ENCODE peak calls at places on chromosomes 5 and 9, in four cellular contexts. N is K562, A is GM12878, C is A549. W is an unnamed sample.

GRCh38 chr9:34501889-34502425 is 20.8 kb downstream of the ENHO start:
- DNase-seq in A (no peak), N (no peak), C (no peak), W (peak)

GRCh38 chr5:123036391-123037103 is at the start of gene PPIC:
- DNase-seq in N (peak), C (peak), A (no peak), W (peak)

GRCh38 chr5:8845316-8845715 is 700.6 kb downstream of the SEMA5A start:
- DNase-seq in A (no peak), C (no peak), N (no peak), W (no peak)

GRCh38 chr5:137205237-137205636 is 293.9 kb downstream of the SPOCK1 start:
- DNase-seq in A (no peak), N (no peak), C (no peak), W (no peak)

GRCh38 chr5:169183581-169183980 is 117.4 kb downstream of the SLIT3 start:
- DNase-seq in N (no peak), C (no peak), A (no peak), W (no peak)

GRCh38 chr9:112074250-112075008 is 100.7 kb downstream of the SUSD1 start:
- DNase-seq in A (peak), C (peak), N (no peak), W (peak)

GRCh38 chr9:136145580-136145979 is 26.9 kb upstream of the TMEM250 start:
- DNase-seq in A (no peak), C (no peak), N (no peak), W (no peak)

GRCh38 chr5:56506586-56506985 is 273.5 kb upstream of the ANKRD55 start:
- DNase-seq in A (no peak), C (peak), N (no peak), W (no peak)

GRCh38 chr5:81835813-81836458 is 85.0 kb upstream of the SSBP2 start:
- DNase-seq in N (no peak), C (no peak), A (no peak), W (no peak)

GRCh38 chr9:110123364-110124095 is 84.4 kb downstream of the C9orf152 start:
- DNase-seq in A (no peak), N (no peak), C (peak), W (no peak)

GRCh38 chr9:11933926-11934325 is 759.3 kb upstream of the TYRP1 start:
- DNase-seq in C (no peak), A (no peak), N (no peak), W (no peak)

GRCh38 chr5:16916262-16916878 is 19.7 kb downstream of the MYO10 start:
- DNase-seq in C (peak), A (no peak), N (no peak), W (no peak)

GRCh38 chr5:176837707-176838115 is 27.4 kb downstream of the UNC5A start:
- DNase-seq in C (peak), N (peak), A (no peak), W (peak)

GRCh38 chr5:135246923-135247795 is 151.9 kb downstream of the MACROH2A1 start:
- DNase-seq in A (no peak), N (peak), C (peak), W (no peak)

GRCh38 chr9:1354066-1354465 is 303.9 kb downstream of the DMRT2 start:
- DNase-seq in C (no peak), A (no peak), N (no peak), W (no peak)

GRCh38 chr9:120310035-120310434 is 269.9 kb downstream of the CDK5RAP2 start:
- DNase-seq in N (no peak), A (no peak), C (no peak), W (no peak)

GRCh38 chr5:122715095-122715494 is 59.8 kb upstream of the SNX2 start:
- DNase-seq in C (peak), A (no peak), N (no peak), W (no peak)

GRCh38 chr5:149452007-149452664 is 73.0 kb upstream of the IL17B start:
- DNase-seq in C (no peak), N (peak), A (no peak), W (peak)

GRCh38 chr5:132816083-132816482 is 3.0 kb downstream of the SOWAHA start:
- DNase-seq in A (no peak), C (no peak), N (no peak), W (no peak)

GRCh38 chr5:180128671-180129261 is 57.2 kb upstream of the RNF130 start:
- DNase-seq in C (no peak), A (no peak), N (no peak), W (no peak)

GRCh38 chr5:64184832-64185231 is 19.2 kb downstream of the RNF180 start:
- DNase-seq in C (no peak), A (no peak), N (no peak), W (no peak)

GRCh38 chr9:123775885-123776284 is 154.0 kb downstream of the DENND1A start:
- DNase-seq in N (no peak), A (no peak), C (no peak), W (no peak)

GRCh38 chr9:3848445-3849114 is 322.8 kb upstream of the RFX3 start:
- DNase-seq in N (no peak), C (peak), A (no peak), W (peak)
- TF ChIP-seq USF2 in N (no peak), C (no peak), A (no peak), W (no peak)

GRCh38 chr9:27545471-27545870 is 15.9 kb upstream of the MOB3B start:
- DNase-seq in N (no peak), C (no peak), A (no peak), W (no peak)

GRCh38 chr9:27549196-27549737 is 19.7 kb upstream of the MOB3B start:
- DNase-seq in N (no peak), C (no peak), A (no peak), W (no peak)

GRCh38 chr9:27542519-27542918 is 12.9 kb upstream of the MOB3B start:
- DNase-seq in A (no peak), C (no peak), N (no peak), W (no peak)

DNA sequence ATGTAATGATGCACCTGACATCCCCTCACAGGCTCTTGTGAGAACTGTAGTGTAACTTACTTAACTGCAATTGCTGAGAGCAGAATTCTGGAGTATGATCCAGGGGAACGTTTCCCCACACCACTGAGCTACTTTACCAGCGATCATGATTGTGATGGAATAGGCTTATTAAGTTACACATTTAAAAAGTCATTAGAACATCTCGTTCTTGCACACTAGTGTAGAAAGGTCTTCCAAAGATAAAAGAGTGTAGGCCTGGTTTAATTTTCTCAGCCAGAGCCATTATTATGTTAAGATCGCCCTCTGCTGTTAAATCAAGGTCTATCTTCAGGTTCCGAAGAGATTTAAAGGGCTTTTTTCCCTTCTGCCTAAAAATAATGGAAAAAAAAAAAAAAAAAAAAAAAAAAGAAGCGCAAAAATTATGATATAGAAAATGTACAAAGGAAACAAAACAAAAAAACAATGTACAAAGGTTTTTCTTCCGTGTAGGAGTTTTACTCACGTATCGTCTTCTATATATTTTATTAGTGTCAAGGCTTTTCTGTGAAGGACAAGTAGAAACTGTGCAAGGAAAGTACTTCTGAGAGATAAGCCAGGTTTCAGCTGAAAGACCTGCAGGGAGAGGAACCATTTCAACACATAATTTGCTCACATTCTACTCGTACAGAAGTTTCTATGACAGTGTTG is 18.6 kb upstream of the MOB3B start:
- DNase-seq in A (no peak), N (no peak), C (peak), W (no peak)
- TF ChIP-seq POLR2AphosphoS2 in A (no peak), N (no peak), C (no peak), W (no peak)

GRCh38 chr9:97876061-97876460 is 23.0 kb downstream of the FOXE1 start:
- DNase-seq in A (no peak), C (no peak), N (no peak), W (no peak)

GRCh38 chr9:97874617-97875016 is 21.6 kb downstream of the FOXE1 start:
- DNase-seq in N (no peak), A (no peak), C (no peak), W (no peak)

GRCh38 chr9:97873410-97873809 is 20.4 kb downstream of the FOXE1 start:
- DNase-seq in C (no peak), N (no peak), A (no peak), W (no peak)

GRCh38 chr9:97875111-97875510 is 22.1 kb downstream of the FOXE1 start:
- DNase-seq in N (no peak), A (no peak), C (no peak), W (no peak)

DNA sequence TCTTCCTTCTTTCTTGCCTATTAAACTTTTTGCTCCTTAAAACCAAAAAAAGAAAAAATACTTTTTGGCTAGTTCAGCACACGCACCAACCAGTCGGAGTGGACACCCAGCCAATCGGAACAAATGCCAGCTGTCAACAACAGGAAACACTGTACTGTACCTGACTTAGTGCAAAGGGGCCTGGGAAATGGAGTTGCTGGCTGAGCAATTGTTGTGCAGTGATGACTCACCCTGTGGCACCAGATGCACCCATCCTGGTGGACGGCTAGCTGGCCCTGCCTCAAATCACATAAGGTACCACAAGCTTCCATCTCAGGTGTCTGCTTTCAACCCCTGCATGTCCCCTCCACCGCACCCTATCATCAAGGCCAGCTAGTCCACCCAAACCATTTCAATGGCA is 20.9 kb downstream of the FOXE1 start:
- DNase-seq in A (no peak), C (peak), N (no peak), W (no peak)
- TF ChIP-seq USF2 in A (no peak), C (no peak), N (no peak), W (no peak)

GRCh38 chr9:88072831-88073365 is 65.4 kb downstream of the SPATA31C2 start:
- DNase-seq in C (no peak), A (no peak), N (no peak), W (no peak)

GRCh38 chr9:88077071-88077617 is 61.1 kb downstream of the SPATA31C2 start:
- DNase-seq in A (no peak), N (no peak), C (no peak), W (no peak)

GRCh38 chr9:88074931-88075330 is 63.3 kb downstream of the SPATA31C2 start:
- DNase-seq in N (no peak), C (no peak), A (no peak), W (no peak)

GRCh38 chr9:88075966-88076285 is 62.3 kb downstream of the SPATA31C2 start:
- DNase-seq in N (no peak), A (no peak), C (no peak), W (no peak)

GRCh38 chr9:88076286-88077070 is 61.8 kb downstream of the SPATA31C2 start:
- DNase-seq in N (peak), C (peak), A (no peak), W (peak)
- TF ChIP-seq POLR2AphosphoS2 in N (no peak), C (no peak), A (no peak), W (no peak)

GRCh38 chr5:175741556-175741955 is 83.7 kb downstream of the HRH2 start:
- DNase-seq in N (no peak), A (no peak), C (no peak), W (no peak)
- TF ChIP-seq USF2 in N (no peak), A (no peak), C (no peak), W (no peak)

GRCh38 chr5:34411470-34412346 is 244.4 kb upstream of the RAI14 start:
- DNase-seq in C (no peak), A (no peak), N (no peak), W (no peak)
- TF ChIP-seq POLR2AphosphoS2 in C (no peak), A (no peak), N (no peak), W (no peak)

GRCh38 chr5:1881731-1882336 is 891 bp downstream of the IRX4 start:
- DNase-seq in C (no peak), A (no peak), N (no peak), W (no peak)

GRCh38 chr5:1882337-1883119 is at the start of gene IRX4:
- DNase-seq in C (peak), N (peak), A (no peak), W (no peak)

GRCh38 chr5:1884638-1885475 is 2.1 kb upstream of the IRX4 start:
- DNase-seq in C (no peak), N (no peak), A (no peak), W (no peak)

GRCh38 chr5:1883925-1884637 is 1.4 kb upstream of the IRX4 start:
- DNase-seq in N (no peak), A (no peak), C (no peak), W (no peak)

DNA sequence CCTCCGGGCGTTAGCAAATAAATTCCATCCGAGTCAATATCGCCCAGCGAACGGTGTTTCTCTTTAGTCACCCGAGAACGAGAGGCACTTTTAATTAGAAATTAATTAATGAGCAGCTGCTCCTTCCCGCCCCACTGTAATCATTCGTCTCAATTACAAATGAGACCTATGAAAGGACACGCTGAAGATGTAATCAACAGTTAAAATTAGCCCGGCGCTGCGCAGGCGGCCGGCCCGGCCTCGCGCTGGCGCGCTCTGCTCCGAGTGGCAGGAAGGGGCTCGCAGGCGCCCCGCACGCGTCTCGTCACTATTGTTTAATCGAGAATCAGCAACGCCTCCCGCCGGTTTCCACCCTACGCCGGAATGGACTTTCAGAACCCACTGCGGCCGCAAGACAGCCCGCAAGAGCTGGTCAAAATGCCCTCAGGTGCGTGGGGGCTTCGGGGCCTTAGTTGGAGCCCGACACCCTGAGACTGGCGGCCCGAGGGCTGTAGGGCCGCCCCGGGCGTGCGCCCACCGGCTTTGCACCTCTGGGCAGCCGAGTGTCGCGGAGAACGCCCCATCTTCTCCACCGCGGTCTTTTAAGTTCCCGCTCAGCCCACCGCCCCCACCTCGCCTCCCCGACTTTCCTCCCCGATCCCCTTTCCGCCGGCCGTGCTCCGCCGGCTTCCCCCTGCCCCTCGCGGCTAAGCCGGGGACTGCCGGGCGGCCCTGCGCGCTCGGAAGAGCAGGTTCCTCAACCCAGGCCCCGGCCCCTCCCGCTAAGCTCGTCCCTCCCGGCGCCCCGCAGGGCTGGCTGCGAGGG is 597 bp upstream of the IRX4 start:
- DNase-seq in C (peak), A (no peak), N (peak), W (no peak)
- TF ChIP-seq USF2 in C (no peak), A (no peak), N (no peak), W (no peak)

GRCh38 chr5:62083247-62083646 is 222.8 kb upstream of the KIF2A start:
- DNase-seq in A (no peak), N (no peak), C (no peak), W (no peak)
- TF ChIP-seq POLR2AphosphoS2 in A (no peak), N (no peak), C (no peak), W (no peak)

DNA sequence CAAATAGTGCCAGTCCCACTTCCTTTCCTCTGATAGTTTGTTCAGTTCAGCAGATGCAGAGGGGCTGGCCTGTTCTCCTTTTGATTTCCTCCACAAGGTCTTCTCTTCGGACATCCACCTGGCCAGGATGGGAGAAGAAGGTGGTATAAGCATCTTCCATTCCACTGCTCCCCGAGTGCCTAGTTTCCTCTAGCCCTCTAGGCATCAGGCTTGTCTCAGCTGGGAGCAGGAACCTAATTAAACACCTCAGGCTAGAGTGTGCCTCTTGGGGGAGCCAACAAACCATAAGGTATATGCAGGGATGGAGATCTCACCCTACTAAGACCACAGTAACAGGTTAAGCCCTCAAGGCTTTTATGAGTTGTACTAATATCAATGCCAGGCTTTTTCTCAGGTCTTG is 835 bp upstream of the DND1 start:
- DNase-seq in A (no peak), N (no peak), C (no peak), W (no peak)
- TF ChIP-seq USF2 in A (no peak), N (no peak), C (no peak), W (no peak)

DNA sequence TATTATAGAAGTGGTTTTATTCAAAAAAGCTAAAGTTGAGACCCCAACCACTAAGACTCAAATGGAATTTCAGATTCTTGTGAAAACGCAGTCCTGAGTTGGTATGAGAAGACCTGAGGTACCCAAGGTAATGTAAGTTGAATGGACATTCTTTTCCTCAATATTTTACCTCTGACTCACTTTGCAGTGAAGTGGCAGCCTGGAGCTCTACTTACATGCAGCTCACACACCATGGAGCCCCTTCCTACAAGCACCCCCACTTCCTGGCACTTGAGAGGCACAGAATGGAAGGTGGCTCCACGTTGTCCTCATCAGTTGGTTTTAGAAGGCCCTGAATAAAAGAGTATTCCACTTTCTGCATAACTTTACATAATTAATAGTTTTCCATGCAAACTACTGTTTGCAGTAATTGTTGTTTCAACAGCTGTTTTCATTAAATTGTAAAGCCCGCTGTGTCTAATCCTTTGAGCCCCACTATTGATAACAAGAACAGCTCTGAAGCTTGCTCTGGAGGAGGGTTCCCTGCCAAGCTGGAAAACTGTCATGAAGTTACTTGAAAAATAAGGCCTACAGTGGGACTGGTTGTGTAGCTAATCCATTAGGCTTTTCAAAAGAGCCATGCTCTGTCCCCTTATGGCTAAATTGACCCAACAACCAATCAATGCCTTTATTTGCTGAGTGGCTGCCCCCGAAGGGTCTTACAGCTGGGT is 102.2 kb upstream of the SPATA31D4 start:
- DNase-seq in N (no peak), A (no peak), C (no peak), W (no peak)
- TF ChIP-seq POLR2AphosphoS2 in N (no peak), A (no peak), C (no peak), W (no peak)

W was measured in HepG2.